ENCODE peak calls at places on chromosomes 1 and 21, in eight cellular contexts. M is SK-N-SH, F is stomach, J is HL-60, E is HCT116, H is spleen, T is endothelial cell of umbilical vein, W is GM23338. O is an unnamed sample.

GRCh38 chr1:245988393-245989078 is 518.5 kb downstream of the SMYD3 start:
- DNase-seq in M (no peak), F (no peak), J (no peak), E (no peak), H (no peak), T (no peak), W (no peak), O (no peak)

GRCh38 chr1:81560629-81561028 is 240.1 kb upstream of the ADGRL2 start:
- DNase-seq in M (no peak), F (no peak), J (no peak), E (no peak), H (no peak), T (no peak), W (no peak), O (no peak)

GRCh38 chr1:29700522-29700921 is 464.2 kb downstream of the PTPRU start:
- DNase-seq in M (no peak), F (no peak), J (no peak), E (no peak), H (no peak), T (no peak), W (no peak), O (no peak)

GRCh38 chr1:10678395-10678794 is 118.1 kb downstream of the CASZ1 start:
- DNase-seq in M (peak), F (no peak), J (no peak), E (no peak), H (no peak), T (no peak), W (no peak), O (no peak)

GRCh38 chr1:203644661-203645510 is 18.3 kb downstream of the ATP2B4 start:
- DNase-seq in M (no peak), F (no peak), J (no peak), E (no peak), H (no peak), T (peak), W (no peak), O (no peak)

GRCh38 chr1:155989992-155990325 is 11.6 kb upstream of the ARHGEF2 start:
- DNase-seq in M (no peak), F (no peak), J (no peak), E (no peak), H (no peak), T (no peak), W (no peak), O (no peak)

GRCh38 chr1:44405041-44405803 is at the start of gene RNF220:
- DNase-seq in M (peak), F (peak), J (no peak), E (peak), H (peak), T (peak), W (peak), O (peak)

GRCh38 chr1:43779266-43779665 is 71.9 kb downstream of the ST3GAL3 start:
- DNase-seq in M (no peak), F (no peak), J (peak), E (no peak), H (no peak), T (no peak), W (peak), O (no peak)

GRCh38 chr1:246214708-246215504 is 292.2 kb downstream of the SMYD3 start:
- DNase-seq in M (peak), F (no peak), J (peak), E (no peak), H (no peak), T (peak), W (no peak), O (no peak)

GRCh38 chr1:173213665-173214064 is 6.5 kb upstream of the TNFSF4 start:
- DNase-seq in M (no peak), F (no peak), J (no peak), E (no peak), H (no peak), T (no peak), W (no peak), O (no peak)

GRCh38 chr1:39268112-39268581 is 63.7 kb downstream of the MACF1 start:
- DNase-seq in M (no peak), F (no peak), J (no peak), E (no peak), H (no peak), T (peak), W (peak), O (peak)

GRCh38 chr1:231094421-231094820 is 54.4 kb upstream of the FAM89A start:
- DNase-seq in M (no peak), F (no peak), J (no peak), E (no peak), H (no peak), T (no peak), W (no peak), O (no peak)

GRCh38 chr21:15437873-15438272 is 291.9 kb upstream of the USP25 start:
- DNase-seq in M (no peak), F (no peak), J (peak), E (no peak), H (no peak), T (peak), W (peak), O (no peak)
- H3K4me3 ChIP-seq in M (no peak), F (no peak), J (no peak), E (no peak), H (no peak), T (no peak), W (no peak), O (no peak)

GRCh38 chr1:159009704-159010361 is at the start of gene IFI16:
- DNase-seq in M (no peak), F (no peak), J (peak), E (no peak), H (no peak), T (peak), W (no peak), O (peak)
- TF ChIP-seq POLR2AphosphoS5 in M (peak), F (peak), J (no peak), E (no peak), H (peak), T (peak), W (no peak), O (peak)

GRCh38 chr1:23527366-23527765 is 3.7 kb downstream of the E2F2 start:
- DNase-seq in M (no peak), F (no peak), J (no peak), E (no peak), H (no peak), T (no peak), W (no peak), O (no peak)
- H3K4me3 ChIP-seq in M (no peak), F (no peak), J (no peak), E (peak), H (no peak), T (no peak), W (no peak), O (no peak)

GRCh38 chr1:213275293-213275692 is 224.3 kb downstream of the RPS6KC1 start:
- DNase-seq in M (no peak), F (no peak), J (no peak), E (no peak), H (no peak), T (no peak), W (no peak), O (no peak)
- TF ChIP-seq POLR2AphosphoS5 in M (no peak), F (no peak), J (no peak), E (no peak), H (no peak), T (no peak), W (no peak), O (no peak)

DNA sequence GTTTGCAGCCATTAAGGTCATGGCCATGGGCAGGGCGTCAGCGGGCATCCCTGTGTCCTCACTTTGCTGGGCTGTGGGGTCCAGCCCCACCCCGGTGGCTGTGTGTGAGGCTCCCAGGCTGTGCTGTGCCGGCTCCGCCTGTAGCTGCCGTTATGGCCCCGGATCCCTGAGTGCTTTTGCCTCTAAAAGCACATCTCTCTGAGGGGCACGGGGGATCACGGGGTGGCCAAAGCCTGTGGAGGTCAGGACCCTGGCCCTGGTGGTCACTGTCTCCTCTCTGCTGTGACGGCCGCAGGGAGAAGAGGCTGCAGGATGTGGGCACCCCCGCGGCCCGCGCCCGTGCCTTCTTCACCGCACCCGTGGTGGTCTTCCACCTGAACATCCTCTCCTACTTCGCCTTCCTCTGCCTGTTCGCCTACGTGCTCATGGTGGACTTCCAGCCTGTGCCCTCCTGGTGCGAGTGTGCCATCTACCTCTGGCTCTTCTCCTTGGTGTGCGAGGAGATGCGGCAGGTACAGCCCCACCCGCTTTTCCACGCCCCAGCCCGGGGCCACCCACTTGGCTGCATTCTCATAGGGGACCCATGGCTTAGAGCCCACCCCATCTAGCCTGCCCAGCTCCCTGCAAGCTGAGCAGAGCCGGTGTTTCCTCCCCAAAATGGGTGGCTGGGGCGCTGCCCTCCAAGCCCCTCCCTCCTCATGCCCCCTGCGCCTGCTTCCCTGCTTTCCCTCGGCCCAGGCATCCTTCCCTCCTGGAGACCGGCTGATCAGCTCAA is 48.2 kb downstream of the TRPM2 start:
- DNase-seq in M (peak), F (no peak), J (no peak), E (no peak), H (peak), T (no peak), W (no peak), O (no peak)
- H3K4me3 ChIP-seq in M (no peak), F (no peak), J (no peak), E (no peak), H (no peak), T (no peak), W (no peak), O (no peak)

DNA sequence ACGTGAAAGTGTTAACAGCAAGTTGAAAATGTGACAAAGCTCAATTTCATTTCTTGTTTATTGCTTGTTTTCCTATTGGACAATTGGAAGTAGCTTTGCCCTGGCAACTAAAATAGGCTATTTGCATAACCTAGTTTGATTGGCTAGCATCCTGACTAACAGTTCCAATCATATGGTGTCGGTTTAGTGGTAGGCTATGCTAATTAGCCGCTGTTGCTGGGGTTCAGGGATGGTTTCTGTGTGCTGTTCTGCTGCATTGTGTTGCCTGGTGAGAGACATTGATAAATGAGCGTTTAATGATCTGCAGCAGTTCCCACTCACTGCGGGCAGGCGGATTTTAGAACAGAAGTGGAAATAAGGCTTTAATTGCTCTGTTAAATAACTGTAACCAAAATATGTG is 68.5 kb downstream of the DYRK1A start:
- DNase-seq in M (peak), F (no peak), J (no peak), E (peak), H (no peak), T (peak), W (peak), O (no peak)
- TF ChIP-seq POLR2AphosphoS5 in M (no peak), F (no peak), J (no peak), E (no peak), H (no peak), T (no peak), W (no peak), O (peak)

O was measured in prostate gland.